ENCODE peak calls at places on chromosomes 2 and 18, in nine cellular contexts. Q, X, O, Z, S, V, C, T and I are unnamed samples. For H3K9me3, the result is how much of the 10 kb centered on the place peaks cover.

GRCh38 chr18:28208712-28209265 is 31.9 kb upstream of the CDH2 start:
- DNase-seq in X (no peak), S (no peak), C (no peak), Z (no peak), T (peak), Q (no peak), V (no peak), O (no peak), I (no peak)

GRCh38 chr2:41194235-41194634 is 742.3 kb upstream of the SLC8A1 start:
- DNase-seq in V (no peak), T (no peak), O (peak), Q (no peak), X (peak), Z (peak), C (no peak), S (no peak), I (no peak)

GRCh38 chr2:68018727-68019126 is 44.1 kb downstream of the C1D start:
- DNase-seq in X (no peak), O (no peak), Q (no peak), S (no peak), Z (no peak), C (no peak), T (no peak), V (no peak), I (no peak)

GRCh38 chr2:16604236-16604635 is 61.4 kb downstream of the CYRIA start:
- DNase-seq in T (no peak), O (no peak), V (no peak), C (no peak), Z (no peak), Q (no peak), X (no peak), S (no peak), I (no peak)

GRCh38 chr18:76656925-76657324 is 161.9 kb upstream of the ZNF516 start:
- DNase-seq in X (peak), V (no peak), Q (no peak), T (no peak), Z (no peak), S (no peak), O (no peak), C (no peak), I (no peak)

GRCh38 chr2:174971868-174972781 is 33.1 kb downstream of the CHN1 start:
- DNase-seq in Z (peak), O (no peak), Q (peak), C (no peak), X (peak), S (no peak), T (no peak), V (no peak), I (no peak)

GRCh38 chr18:14179306-14179705 is 47.1 kb upstream of the ZNF519 start:
- DNase-seq in V (no peak), Z (peak), T (no peak), Q (peak), X (no peak), C (no peak), O (no peak), S (no peak), I (no peak)

GRCh38 chr2:205758051-205758450 is 75.8 kb downstream of the NRP2 start:
- DNase-seq in V (no peak), Q (no peak), T (no peak), Z (no peak), S (no peak), C (no peak), O (no peak), X (no peak), I (peak)

GRCh38 chr2:143344780-143345179 is 215.6 kb downstream of the ARHGAP15 start:
- DNase-seq in O (no peak), Z (no peak), T (no peak), V (no peak), C (no peak), S (no peak), X (no peak), Q (no peak), I (no peak)

DNA sequence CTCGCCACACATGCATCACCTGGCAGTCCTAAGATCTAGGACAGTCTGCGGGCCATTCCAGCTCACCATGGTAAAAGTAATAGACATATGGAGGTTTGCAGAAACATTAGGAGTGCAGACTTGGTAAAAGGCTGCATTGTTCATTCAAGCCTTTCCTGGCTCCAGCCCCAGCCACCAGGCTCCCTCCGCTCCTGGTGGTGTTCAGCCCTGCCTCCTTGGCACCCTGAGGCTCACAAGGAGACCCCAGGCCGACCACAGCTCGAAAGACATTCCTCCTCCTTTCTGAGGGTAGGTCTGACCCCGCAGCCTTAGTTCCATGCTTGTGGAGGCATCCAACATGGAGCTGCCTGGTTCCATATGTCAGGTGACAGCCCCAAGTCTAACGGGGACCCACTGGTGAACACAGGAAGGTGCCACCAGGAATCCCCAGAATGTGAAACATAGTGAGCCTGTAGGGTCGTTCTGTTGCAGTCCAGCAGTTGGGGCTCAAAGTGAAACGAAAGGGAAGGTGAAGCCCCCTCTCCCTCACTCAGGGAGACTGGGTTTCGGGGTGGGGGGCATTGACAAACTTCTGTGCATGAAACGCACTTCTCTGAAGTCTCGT is 5.0 kb upstream of the SP100 start:
- DNase-seq in Z (peak), T (peak), X (no peak), Q (no peak), S (no peak), V (no peak), C (no peak), O (no peak), I (no peak)
- TF ChIP-seq CTCF in Z (no peak), T (no peak), X (no peak), Q (no peak), S (no peak), V (no peak), C (no peak), O (no peak), I (no peak)

DNA sequence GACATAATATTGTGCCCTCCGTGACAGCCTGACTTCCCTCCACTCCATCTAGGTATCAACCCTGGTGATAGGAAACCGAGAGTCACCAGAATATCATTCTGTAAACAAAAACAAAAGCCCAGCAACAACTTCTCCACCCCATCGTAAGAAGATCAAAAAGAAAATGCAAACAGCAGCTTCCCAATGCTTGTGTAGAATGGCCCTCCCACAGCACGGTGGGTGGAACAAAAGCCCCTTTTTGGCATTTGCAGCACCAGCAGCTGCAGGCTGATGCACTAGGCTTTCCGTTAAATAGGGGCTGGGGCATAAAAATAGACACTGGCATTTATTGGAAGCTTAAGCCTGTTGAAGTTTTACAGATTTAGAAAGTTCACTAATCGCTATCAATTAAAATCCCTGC is 513.0 kb downstream of the GALR1 start:
- DNase-seq in T (no peak), Q (no peak), C (peak), Z (no peak), O (no peak), V (no peak), S (no peak), X (no peak), I (no peak)
- H3K4me3 ChIP-seq in T (no peak), Q (no peak), C (peak), Z (no peak), O (no peak), V (no peak), S (no peak), X (no peak), I (no peak)

DNA sequence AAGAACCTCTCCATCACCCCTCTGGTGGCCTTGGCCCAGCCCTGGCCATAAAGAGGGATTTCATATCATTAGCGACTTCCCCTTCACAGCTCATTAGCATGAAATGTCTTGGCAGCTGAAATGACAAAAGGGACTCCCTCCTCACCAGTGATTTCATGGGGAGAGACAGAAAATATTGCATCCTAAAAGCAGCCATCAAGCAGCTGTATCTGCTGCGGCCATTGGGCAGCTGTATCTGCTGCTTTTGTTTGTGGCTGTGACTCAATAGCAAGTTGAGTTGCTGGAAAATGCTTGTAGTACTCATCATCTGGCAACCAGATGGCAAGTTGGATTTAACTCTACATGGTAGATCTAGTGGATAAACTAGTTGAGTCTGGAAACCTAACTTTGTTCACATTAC is 105.9 kb upstream of the RMDN2 start:
- DNase-seq in Q (no peak), O (no peak), C (no peak), X (peak), Z (no peak), S (no peak), V (no peak), T (no peak), I (no peak)
- H3K9me3 ChIP-seq in Q (under half), O (under half), C (under half), X (under half), Z (under half), S (under half), V (under half), T (under half), I (under half)

GRCh38 chr2:58046585-58047372 is at the start of gene VRK2:
- DNase-seq in V (peak), T (peak), S (peak), O (peak), X (peak), C (peak), Z (peak), Q (peak), I (peak)
- TF ChIP-seq CTCF in V (no peak), T (no peak), S (no peak), O (no peak), X (no peak), C (peak), Z (peak), Q (no peak), I (peak)